ENCODE peak calls at places on chromosomes 5 and 9, in six cellular contexts. X is sigmoid colon, Z is cardiac muscle cell, E is endodermal cell, T is fibroblast of lung, A is tibial nerve. D is an unnamed sample.

GRCh38 chr9:90773593-90773992 is 28.0 kb upstream of the SYK start:
- DNase-seq in X (no peak), Z (peak), E (no peak), T (no peak), A (no peak), D (peak)

GRCh38 chr9:114746591-114746990 is 59.2 kb downstream of the TNFSF15 start:
- DNase-seq in X (no peak), Z (no peak), E (no peak), T (no peak), A (no peak), D (no peak)

GRCh38 chr5:131661931-131662330 is 26.9 kb upstream of the RAPGEF6 start:
- DNase-seq in X (no peak), Z (no peak), E (no peak), T (peak), A (no peak), D (no peak)

GRCh38 chr9:91419222-91420191 is 4.1 kb downstream of the NFIL3 start:
- DNase-seq in X (peak), Z (no peak), E (no peak), T (peak), A (no peak), D (no peak)

GRCh38 chr5:158484968-158485367 is 614.7 kb downstream of the EBF1 start:
- DNase-seq in X (no peak), Z (no peak), E (no peak), T (no peak), A (no peak), D (no peak)

GRCh38 chr5:179176571-179177230 is 116.5 kb downstream of the ZNF354C start:
- DNase-seq in X (peak), Z (no peak), E (no peak), T (peak), A (no peak), D (no peak)

GRCh38 chr5:65539827-65540226 is 23.1 kb downstream of the CENPK start:
- DNase-seq in X (no peak), Z (no peak), E (no peak), T (peak), A (no peak), D (no peak)

GRCh38 chr9:124197177-124198095 is 60.3 kb upstream of the NEK6 start:
- DNase-seq in X (peak), Z (no peak), E (peak), T (no peak), A (no peak), D (no peak)

GRCh38 chr5:97085787-97086181 is 56.6 kb downstream of the LIX1 start:
- DNase-seq in X (no peak), Z (no peak), E (no peak), T (no peak), A (no peak), D (no peak)

GRCh38 chr9:35488566-35489312 is 1.2 kb upstream of the RUSC2 start:
- DNase-seq in X (no peak), Z (no peak), E (no peak), T (no peak), A (no peak), D (no peak)

GRCh38 chr5:14806452-14806851 is 65.1 kb downstream of the ANKH start:
- DNase-seq in X (peak), Z (no peak), E (peak), T (peak), A (peak), D (no peak)

GRCh38 chr5:133347039-133347438 is 265.3 kb downstream of the FSTL4 start:
- DNase-seq in X (no peak), Z (no peak), E (no peak), T (no peak), A (no peak), D (peak)

GRCh38 chr9:22022396-22022795 is 13.3 kb upstream of the CDKN2B start:
- DNase-seq in X (no peak), Z (no peak), E (no peak), T (no peak), A (no peak), D (no peak)

GRCh38 chr5:95162231-95162992 is 122.5 kb downstream of the MCTP1 start:
- DNase-seq in X (no peak), Z (no peak), E (no peak), T (no peak), A (no peak), D (no peak)

GRCh38 chr9:93317495-93318094 is 133.7 kb downstream of the WNK2 start:
- DNase-seq in X (peak), Z (no peak), E (no peak), T (no peak), A (no peak), D (no peak)

GRCh38 chr5:127290946-127291763 is 559 bp downstream of the MEGF10 start:
- DNase-seq in X (no peak), Z (no peak), E (peak), T (no peak), A (no peak), D (no peak)
- H3K4me3 ChIP-seq in X (peak), Z (peak), E (peak), T (no peak), A (peak), D (peak)

GRCh38 chr5:81093536-81094196 is 133.5 kb downstream of the RASGRF2 start:
- DNase-seq in X (no peak), Z (no peak), E (no peak), T (no peak), A (no peak), D (no peak)
- TF ChIP-seq CTCF in X (no peak), Z (no peak), E (peak), T (no peak), A (no peak), D (no peak)

DNA sequence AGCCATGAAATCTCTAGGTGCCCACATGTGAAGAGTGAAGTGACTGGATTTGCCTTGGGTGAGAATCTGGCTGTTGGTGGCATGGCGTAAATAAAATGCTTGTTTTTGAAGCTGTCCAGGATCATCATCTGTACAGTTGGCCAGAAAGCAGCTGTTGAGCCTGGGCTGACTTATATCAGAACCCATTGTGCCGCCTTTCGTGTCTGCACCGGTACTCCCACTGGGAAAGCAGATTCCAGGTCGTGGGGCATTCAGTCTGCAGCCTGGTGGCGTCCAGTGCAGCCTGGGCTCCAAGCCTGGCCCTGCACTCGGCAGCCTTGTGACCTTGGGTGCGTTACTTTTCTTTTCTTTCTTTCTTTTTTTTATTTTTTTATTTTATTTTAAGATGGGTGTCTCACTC is 27.8 kb downstream of the PRRC2B start:
- DNase-seq in X (no peak), Z (no peak), E (no peak), T (no peak), A (no peak), D (no peak)
- H3K27ac ChIP-seq in X (peak), Z (peak), E (no peak), T (no peak), A (peak), D (peak)

GRCh38 chr9:125841444-125841843 is 94.3 kb downstream of the PBX3 start:
- DNase-seq in X (no peak), Z (no peak), E (no peak), T (no peak), A (no peak), D (no peak)
- H3K4me3 ChIP-seq in X (no peak), Z (no peak), E (no peak), T (no peak), A (no peak), D (no peak)

DNA sequence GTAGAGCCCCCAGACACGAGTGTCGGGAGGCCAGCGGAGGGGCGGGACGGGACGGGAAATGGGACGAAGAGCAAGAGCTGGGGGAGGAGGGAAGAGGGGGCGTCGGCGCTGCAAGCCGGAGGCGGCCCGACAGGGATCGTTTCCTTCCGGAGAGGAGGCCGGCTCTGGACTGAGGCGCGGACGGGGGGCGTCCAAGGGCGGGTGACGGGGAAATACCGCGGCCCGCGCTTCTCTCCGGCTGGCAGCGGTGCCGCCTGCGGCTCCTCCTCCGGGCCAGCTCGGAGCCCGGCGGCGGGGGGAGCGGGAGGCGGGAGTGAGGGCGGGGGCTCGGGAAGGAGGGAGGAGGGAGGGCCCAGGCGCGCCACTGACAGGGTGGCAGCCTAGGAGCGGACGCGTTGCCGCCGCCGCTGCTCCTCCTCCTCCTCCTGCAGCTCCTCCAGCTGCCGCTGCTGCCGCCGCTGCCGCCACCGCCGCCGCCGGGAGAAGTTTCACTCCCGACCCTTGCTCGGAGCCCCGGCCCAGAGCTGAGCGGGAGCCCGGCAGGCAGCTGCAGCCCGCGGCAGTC is at the start of gene CHSY3:
- DNase-seq in X (peak), Z (peak), E (peak), T (peak), A (peak), D (peak)
- TF ChIP-seq CTCF in X (peak), Z (no peak), E (no peak), T (no peak), A (no peak), D (no peak)

GRCh38 chr9:132630811-132631210 is 39.0 kb downstream of the DDX31 start:
- DNase-seq in X (no peak), Z (no peak), E (no peak), T (no peak), A (no peak), D (no peak)

GRCh38 chr9:132631280-132631679 is 38.5 kb downstream of the DDX31 start:
- DNase-seq in X (no peak), Z (no peak), E (no peak), T (peak), A (no peak), D (no peak)

GRCh38 chr9:132630116-132630515 is 39.7 kb downstream of the DDX31 start:
- DNase-seq in X (no peak), Z (no peak), E (no peak), T (no peak), A (no peak), D (no peak)

GRCh38 chr9:132632426-132632825 is 37.4 kb downstream of the DDX31 start:
- DNase-seq in X (no peak), Z (no peak), E (no peak), T (no peak), A (no peak), D (no peak)

DNA sequence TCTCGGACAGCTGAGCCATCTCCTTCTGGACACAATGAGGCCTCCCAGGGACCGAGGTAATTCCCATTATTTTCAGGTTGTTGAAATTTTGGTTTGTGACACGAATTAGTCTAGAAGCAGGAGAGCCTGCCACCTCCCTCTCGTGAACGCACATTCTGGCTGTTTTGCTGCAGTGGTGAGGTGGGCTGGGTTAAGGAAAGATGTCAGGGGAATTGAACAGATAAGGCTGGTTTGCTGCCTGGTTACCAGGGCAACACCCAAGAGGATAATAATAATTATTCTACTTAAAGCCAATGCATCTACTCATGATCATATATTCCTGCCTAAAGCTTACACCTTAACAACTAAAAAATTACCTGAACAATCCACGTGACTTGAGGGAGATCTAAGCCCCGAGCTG is 38.1 kb downstream of the DDX31 start:
- DNase-seq in X (no peak), Z (no peak), E (no peak), T (no peak), A (no peak), D (no peak)
- H3K27ac ChIP-seq in X (no peak), Z (no peak), E (no peak), T (no peak), A (no peak), D (no peak)

DNA sequence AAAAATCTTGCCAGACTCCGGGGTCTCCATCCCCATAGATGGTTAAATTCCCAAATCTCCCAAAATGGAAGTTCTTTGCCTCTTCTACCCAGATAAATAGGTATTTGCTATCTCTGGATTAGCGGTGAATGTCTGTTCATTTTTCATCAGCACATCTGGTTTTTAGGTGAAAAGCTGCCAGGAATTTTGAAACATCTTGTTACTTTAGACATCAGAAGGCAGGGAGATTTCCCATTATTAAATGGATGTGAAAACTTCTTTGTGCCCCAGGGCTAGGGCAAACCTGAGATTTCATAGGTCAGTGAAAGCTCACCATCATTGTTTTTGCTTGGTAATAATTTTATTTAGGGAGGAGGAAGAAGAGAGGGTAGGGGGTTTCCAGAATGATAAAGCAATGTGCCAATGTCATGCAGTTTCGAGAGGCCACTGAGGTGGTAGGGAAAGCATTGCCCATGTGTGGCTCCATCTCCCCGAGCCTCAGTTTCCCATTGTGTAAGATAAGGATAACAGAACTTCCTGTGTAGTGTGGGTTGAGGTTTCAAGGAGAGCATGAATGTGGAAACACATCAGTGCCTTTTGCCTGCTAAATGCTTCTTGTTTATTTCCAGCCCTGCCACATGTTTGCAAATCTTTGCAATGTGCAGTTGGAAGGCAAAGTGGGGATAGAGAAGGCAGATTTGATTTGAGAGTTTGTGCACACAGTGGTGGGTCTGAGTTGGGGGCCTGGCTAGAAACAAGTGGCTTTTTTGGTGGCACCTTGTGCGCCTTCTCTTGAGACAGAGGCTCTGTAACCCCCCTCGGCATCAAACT is 147.2 kb upstream of the KLF4 start:
- DNase-seq in X (no peak), Z (no peak), E (no peak), T (no peak), A (no peak), D (no peak)
- H3K4me3 ChIP-seq in X (peak), Z (no peak), E (no peak), T (no peak), A (peak), D (no peak)

D was measured in WERI-Rb-1.